ENCODE peak calls at places on chromosomes 11 and 22, in six cellular contexts. B, M, F, S, E and A are unnamed samples.

GRCh38 chr11:12669930-12670329 is 4.3 kb upstream of the TEAD1 start:
- DNase-seq in M (no peak), B (peak), E (no peak), F (no peak), S (no peak), A (no peak)

GRCh38 chr22:24424001-24424900 is 3.1 kb upstream of the ADORA2A start:
- DNase-seq in M (no peak), F (no peak), B (peak), S (no peak), E (peak), A (no peak)

GRCh38 chr11:109421981-109422590 is at the start of gene C11orf87:
- DNase-seq in M (no peak), B (peak), S (peak), F (peak), E (no peak), A (peak)

GRCh38 chr11:80163011-80163410 is 722.2 kb upstream of the TENM4 start:
- DNase-seq in F (peak), M (no peak), E (no peak), B (peak), S (no peak), A (peak)

GRCh38 chr11:67648140-67648795 is 2.3 kb downstream of the ACY3 start:
- DNase-seq in S (peak), E (peak), F (no peak), B (no peak), M (no peak), A (no peak)

GRCh38 chr11:121042296-121042695 is 18.4 kb downstream of the TBCEL start:
- DNase-seq in S (no peak), E (no peak), B (no peak), F (no peak), M (no peak), A (no peak)

GRCh38 chr11:18927550-18928322 is 11.5 kb downstream of the MRGPRX1 start:
- DNase-seq in B (no peak), M (no peak), E (no peak), F (no peak), S (no peak), A (no peak)

GRCh38 chr11:72267956-72268617 is 24.1 kb upstream of the PHOX2A start:
- DNase-seq in M (no peak), S (no peak), E (no peak), B (no peak), F (no peak), A (no peak)

GRCh38 chr11:44633641-44634040 is 68.2 kb downstream of the CD82 start:
- DNase-seq in F (no peak), B (no peak), E (no peak), S (peak), M (no peak), A (no peak)

GRCh38 chr22:43273902-43274484 is 69.2 kb downstream of the SCUBE1 start:
- DNase-seq in E (peak), M (peak), F (peak), B (peak), S (peak), A (peak)

GRCh38 chr11:115458877-115459276 is 45.3 kb downstream of the CADM1 start:
- DNase-seq in B (no peak), S (no peak), M (no peak), E (no peak), F (no peak), A (no peak)

GRCh38 chr11:129192150-129192549 is at the start of gene ARHGAP32:
- DNase-seq in F (no peak), B (no peak), S (peak), E (no peak), M (no peak), A (no peak)

GRCh38 chr11:77705195-77705876 is 67.7 kb upstream of the CLNS1A start:
- DNase-seq in S (peak), E (no peak), B (peak), M (no peak), F (peak), A (peak)

GRCh38 chr11:104968856-104969776 is 742 bp upstream of the CASP4 start:
- DNase-seq in B (peak), F (peak), M (peak), S (peak), E (peak), A (peak)

GRCh38 chr11:24406389-24406788 is 90.5 kb upstream of the LUZP2 start:
- DNase-seq in E (no peak), S (peak), M (no peak), F (no peak), B (no peak), A (no peak)

GRCh38 chr22:38549106-38549884 is 20.7 kb downstream of the DMC1 start:
- DNase-seq in F (no peak), M (no peak), B (no peak), E (no peak), S (no peak), A (no peak)

GRCh38 chr11:70471254-70471653 is 72.9 kb downstream of the CTTN start:
- DNase-seq in M (peak), E (no peak), F (peak), S (peak), B (peak), A (peak)

GRCh38 chr11:34364102-34364501 is 6.3 kb upstream of the ABTB2 start:
- DNase-seq in M (no peak), S (no peak), B (no peak), F (no peak), E (no peak), A (peak)

GRCh38 chr22:50713571-50714056 is 24.4 kb upstream of the ACR start:
- DNase-seq in B (no peak), E (no peak), F (no peak), M (no peak), S (no peak), A (no peak)

GRCh38 chr11:47589504-47590025 is 3.1 kb downstream of the FAM180B start:
- DNase-seq in M (peak), E (no peak), S (no peak), F (no peak), B (no peak), A (no peak)

GRCh38 chr11:9760180-9760550 is 96.3 kb downstream of the SWAP70 start:
- DNase-seq in B (peak), S (no peak), M (peak), E (no peak), F (peak), A (peak)

GRCh38 chr11:16982809-16983208 is 31.4 kb downstream of the PLEKHA7 start:
- DNase-seq in F (no peak), B (no peak), S (no peak), M (no peak), E (no peak), A (no peak)

GRCh38 chr11:130849215-130849568 is 67.1 kb downstream of the SNX19 start:
- DNase-seq in M (no peak), B (peak), F (peak), E (no peak), S (no peak), A (peak)

GRCh38 chr11:104462346-104462745 is 298.4 kb upstream of the PDGFD start:
- DNase-seq in E (no peak), F (peak), B (peak), S (no peak), M (peak), A (peak)

GRCh38 chr11:73946798-73947458 is 3.9 kb upstream of the DNAJB13 start:
- DNase-seq in B (no peak), F (no peak), E (no peak), M (no peak), S (no peak), A (no peak)

GRCh38 chr11:28708075-28708474 is 599.9 kb downstream of the METTL15 start:
- DNase-seq in M (no peak), E (no peak), F (no peak), S (no peak), B (no peak), A (no peak)

GRCh38 chr11:128379587-128380279 is 207.6 kb downstream of the ETS1 start:
- DNase-seq in E (no peak), B (no peak), M (no peak), S (no peak), F (no peak), A (no peak)

GRCh38 chr11:106585061-106585460 is 433.2 kb downstream of the GUCY1A2 start:
- DNase-seq in S (peak), M (no peak), E (no peak), F (peak), B (peak), A (peak)

GRCh38 chr22:41110968-41111367 is 18.6 kb downstream of the EP300 start:
- DNase-seq in S (no peak), M (no peak), E (no peak), B (no peak), F (no peak), A (no peak)

GRCh38 chr22:44729391-44730012 is 22.9 kb upstream of the ARHGAP8 start:
- DNase-seq in B (no peak), M (no peak), E (peak), S (no peak), F (peak), A (peak)

GRCh38 chr11:75174781-75175370 is 24.0 kb downstream of the SLCO2B1 start:
- DNase-seq in F (peak), E (no peak), S (no peak), M (no peak), B (peak), A (no peak)

GRCh38 chr22:36010090-36010489 is 18.5 kb downstream of the RBFOX2 start:
- DNase-seq in B (no peak), F (no peak), E (no peak), M (no peak), S (peak), A (no peak)

GRCh38 chr11:95387319-95387718 is 156.3 kb upstream of the SESN3 start:
- DNase-seq in B (no peak), E (no peak), M (no peak), S (no peak), F (no peak), A (no peak)

GRCh38 chr11:74397531-74398243 is 546 bp downstream of the PGM2L1 start:
- DNase-seq in F (no peak), B (peak), S (peak), M (peak), E (peak), A (no peak)

GRCh38 chr11:133911169-133911568 is 45.6 kb downstream of the IGSF9B start:
- DNase-seq in F (no peak), S (peak), E (no peak), B (no peak), M (no peak), A (no peak)

GRCh38 chr22:29226246-29226981 is 20.7 kb downstream of the EMID1 start:
- DNase-seq in F (no peak), B (no peak), S (no peak), M (no peak), E (no peak), A (no peak)

GRCh38 chr22:49026476-49027121 is 801.1 kb downstream of the BRD1 start:
- DNase-seq in B (no peak), M (no peak), F (no peak), E (no peak), S (peak), A (no peak)

GRCh38 chr11:113675565-113675964 is 30.5 kb downstream of the TMPRSS5 start:
- DNase-seq in B (no peak), S (no peak), E (no peak), M (no peak), F (peak), A (peak)

GRCh38 chr11:118792642-118793124 is 1.7 kb upstream of the DDX6 start:
- DNase-seq in F (peak), B (peak), S (peak), M (peak), E (peak), A (peak)

GRCh38 chr11:19226378-19227195 is 14.2 kb downstream of the E2F8 start:
- DNase-seq in S (no peak), B (no peak), F (no peak), E (no peak), M (no peak), A (no peak)